ENCODE peak calls at places on chromosomes 6 and 20, in nine cellular contexts. U is tibial nerve; V is BJ; P is cardiac muscle cell; R is upper lobe of right lung; S is CD8-positive, alpha-beta T cell; A is ovary; C is nephron progenitor cell; X is right atrium auricular region. Y is an unnamed sample.
A peak's percentile ranks its signal among the peaks of the same experiment; 100 is the strongest.

GRCh38 chr6:135163440-135163738 is 17.7 kb upstream of the MYB start:
- DNase-seq in U (no peak), V (no peak), P (no peak), R (no peak), S (peak; percentile 8), A (no peak), C (no peak), X (no peak), Y (peak; percentile 46)

GRCh38 chr6:2061880-2062279 is 183.5 kb downstream of the GMDS start:
- DNase-seq in U (no peak), V (no peak), P (no peak), R (no peak), S (no peak), A (no peak), C (no peak), X (no peak), Y (no peak)

GRCh38 chr20:45405566-45406259 is 2.4 kb upstream of the DBNDD2 start:
- DNase-seq in U (no peak), V (no peak), P (peak; percentile 37), R (peak; percentile 77), S (no peak), A (peak; percentile 49), C (peak; percentile 50), X (no peak), Y (peak; percentile 45)

GRCh38 chr6:85798934-85799490 is 156.3 kb upstream of the SYNCRIP start:
- DNase-seq in U (no peak), V (no peak), P (no peak), R (no peak), S (no peak), A (no peak), C (no peak), X (no peak), Y (no peak)

GRCh38 chr6:33000053-33000452 is 9.3 kb downstream of the HLA-DOA start:
- DNase-seq in U (no peak), V (no peak), P (no peak), R (no peak), S (no peak), A (no peak), C (no peak), X (no peak), Y (peak; percentile 55)

GRCh38 chr6:53672232-53672631 is 6.7 kb upstream of the KLHL31 start:
- DNase-seq in U (no peak), V (no peak), P (peak; percentile 56), R (no peak), S (no peak), A (no peak), C (no peak), X (no peak), Y (no peak)

GRCh38 chr6:39365281-39366074 is 43.0 kb upstream of the KCNK16 start:
- DNase-seq in U (no peak), V (no peak), P (no peak), R (no peak), S (no peak), A (no peak), C (no peak), X (no peak), Y (no peak)

GRCh38 chr20:25686081-25687077 is 10.3 kb downstream of the ZNF337 start:
- DNase-seq in U (no peak), V (no peak), P (no peak), R (no peak), S (no peak), A (no peak), C (no peak), X (no peak), Y (no peak)

GRCh38 chr6:95095271-95095670 is 482.1 kb upstream of the MANEA start:
- DNase-seq in U (no peak), V (no peak), P (no peak), R (no peak), S (no peak), A (no peak), C (no peak), X (no peak), Y (no peak)

GRCh38 chr6:95093154-95093553 is 484.2 kb upstream of the MANEA start:
- DNase-seq in U (no peak), V (no peak), P (no peak), R (no peak), S (no peak), A (no peak), C (no peak), X (no peak), Y (no peak)

GRCh38 chr6:95095855-95096254 is 481.5 kb upstream of the MANEA start:
- DNase-seq in U (no peak), V (no peak), P (no peak), R (no peak), S (no peak), A (no peak), C (no peak), X (no peak), Y (no peak)

GRCh38 chr6:95094751-95095150 is 482.6 kb upstream of the MANEA start:
- DNase-seq in U (no peak), V (no peak), P (no peak), R (no peak), S (no peak), A (no peak), C (no peak), X (no peak), Y (no peak)

DNA sequence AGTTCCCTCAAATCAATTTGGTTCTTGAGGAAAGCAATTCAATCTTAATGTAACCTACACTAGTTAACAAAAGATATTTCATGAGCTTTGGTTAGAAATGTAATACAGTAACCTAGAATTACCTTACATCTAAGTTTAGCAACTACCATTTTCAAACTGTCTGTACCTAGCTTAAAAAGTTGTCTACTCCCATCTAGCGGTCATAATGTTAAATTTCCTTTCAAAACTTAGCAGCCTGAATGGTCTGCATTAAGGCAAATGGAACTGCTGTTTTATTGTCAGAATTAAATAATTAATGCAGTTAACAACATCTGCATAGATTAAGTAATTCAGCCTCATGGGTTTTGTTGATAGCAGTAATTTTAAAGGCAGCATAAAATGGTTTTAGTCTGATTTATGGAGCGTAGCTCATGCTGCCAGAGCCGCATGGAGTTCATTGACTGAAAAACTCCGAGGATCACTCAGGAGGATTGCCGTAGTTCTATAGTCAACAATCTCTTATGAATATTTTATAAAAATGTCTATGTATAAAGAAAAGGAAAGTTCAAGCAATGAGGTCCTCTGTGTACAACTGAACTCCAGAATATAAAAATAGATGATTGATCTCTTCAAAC is 485.4 kb upstream of the MANEA start:
- DNase-seq in U (no peak), V (peak; percentile 4), P (peak; percentile 60), R (no peak), S (no peak), A (no peak), C (no peak), X (no peak), Y (no peak)
- TF ChIP-seq CTCF in U (peak; percentile 13), V (peak; percentile 52), P (peak; percentile 55), R (peak; percentile 49), S (no peak), A (no peak), C (peak; percentile 64), X (no peak), Y (peak; percentile 29)

GRCh38 chr20:62822788-62823651 is 6.2 kb downstream of the COL9A3 start:
- DNase-seq in U (no peak), V (no peak), P (peak; percentile 38), R (no peak), S (no peak), A (no peak), C (peak; percentile 49), X (no peak), Y (peak; percentile 87)
- TF ChIP-seq CTCF in U (no peak), V (peak; percentile 27), P (peak; percentile 22), R (no peak), S (no peak), A (no peak), C (peak; percentile 18), X (no peak), Y (peak; percentile 58)

GRCh38 chr20:142290-142689 is at the start of gene DEFB126:
- DNase-seq in U (no peak), V (no peak), P (no peak), R (no peak), S (no peak), A (no peak), C (no peak), X (no peak), Y (no peak)

DNA sequence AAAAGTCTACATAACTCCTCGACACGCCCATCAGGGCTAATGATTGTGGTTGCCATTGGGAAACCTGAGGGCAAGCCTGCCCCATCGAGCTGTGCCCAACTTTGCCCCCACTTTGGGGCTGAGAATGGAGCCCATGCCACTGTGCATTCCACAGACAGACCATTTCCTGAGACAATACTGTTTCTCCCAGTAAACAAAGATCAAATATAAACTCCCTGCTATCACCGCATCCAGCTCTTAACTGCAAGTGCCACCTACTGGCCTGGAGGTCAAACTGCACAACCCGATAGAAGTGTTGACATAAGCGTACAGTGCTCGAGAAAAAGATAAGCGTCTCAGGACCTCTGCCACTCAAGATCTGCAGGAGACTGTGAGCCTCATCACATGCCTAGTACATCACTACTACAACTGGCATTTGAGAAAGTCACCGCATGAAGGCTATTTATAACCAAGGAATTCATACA is 4.7 kb upstream of the DEFB126 start:
- DNase-seq in U (no peak), V (no peak), P (no peak), R (no peak), S (no peak), A (no peak), C (no peak), X (no peak), Y (no peak)
- TF ChIP-seq CTCF in U (no peak), V (no peak), P (no peak), R (peak; percentile 20), S (no peak), A (no peak), C (no peak), X (no peak), Y (no peak)

GRCh38 chr6:146542881-146543210 is 787 bp upstream of the RAB32 start:
- DNase-seq in U (no peak), V (no peak), P (no peak), R (no peak), S (no peak), A (no peak), C (no peak), X (no peak), Y (no peak)

GRCh38 chr6:146543940-146544661 is 468 bp downstream of the RAB32 start:
- DNase-seq in U (peak; percentile 18), V (no peak), P (peak; percentile 29), R (no peak), S (no peak), A (peak; percentile 52), C (peak; percentile 34), X (peak; percentile 66), Y (peak; percentile 11)

GRCh38 chr6:146545608-146546007 is 2.0 kb downstream of the RAB32 start:
- DNase-seq in U (no peak), V (peak; percentile 36), P (no peak), R (no peak), S (no peak), A (no peak), C (no peak), X (no peak), Y (no peak)

GRCh38 chr6:146544783-146545182 is 1.1 kb downstream of the RAB32 start:
- DNase-seq in U (no peak), V (no peak), P (no peak), R (no peak), S (no peak), A (no peak), C (no peak), X (no peak), Y (no peak)

DNA sequence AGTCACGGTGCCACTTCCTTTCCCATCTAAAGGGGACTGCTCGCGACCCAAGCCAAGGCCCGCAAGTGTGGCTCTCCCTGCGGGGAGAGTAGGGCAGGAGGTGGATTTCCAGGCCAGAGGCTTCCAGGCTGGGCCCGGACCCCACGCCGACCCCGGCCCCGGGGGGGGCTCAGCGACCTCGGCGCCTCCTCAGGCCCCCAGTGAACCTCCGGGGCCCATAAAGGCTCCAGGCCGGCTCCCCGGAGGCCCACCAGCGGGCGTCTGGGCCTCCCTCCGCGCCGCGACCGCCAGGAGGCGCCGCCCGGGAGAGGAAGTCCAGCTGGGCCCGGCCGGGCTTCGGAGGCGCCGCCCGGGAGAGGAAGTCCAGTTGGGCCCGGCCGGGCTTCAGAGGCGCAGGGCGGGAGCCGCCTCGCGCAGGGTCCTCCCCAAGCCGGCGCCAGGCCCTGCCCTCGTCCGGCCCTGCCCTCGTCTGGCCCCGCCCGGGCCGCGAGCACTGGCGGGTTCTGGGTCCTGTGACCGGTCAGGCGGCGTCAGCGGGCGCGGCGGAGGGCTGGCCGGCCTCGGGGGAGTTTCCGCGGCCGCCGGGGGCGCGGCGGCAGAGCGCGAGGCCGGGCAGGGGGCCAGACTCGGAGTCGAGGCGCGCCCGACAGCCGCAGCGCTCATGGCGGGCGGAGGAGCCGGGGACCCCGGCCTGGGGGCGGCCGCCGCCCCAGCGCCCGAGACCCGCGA is at the start of gene RAB32:
- DNase-seq in U (peak; percentile 87), V (peak; percentile 80), P (peak; percentile 95), R (peak; percentile 98), S (no peak), A (peak; percentile 91), C (peak; percentile 87), X (peak; percentile 93), Y (peak; percentile 60)
- TF ChIP-seq CTCF in U (peak; percentile 89), V (peak; percentile 34), P (peak; percentile 71), R (peak; percentile 79), S (no peak), A (peak; percentile 66), C (peak; percentile 62), X (peak; percentile 55), Y (peak; percentile 11)